ENCODE peak calls at places on chromosomes 6 and 20, in eight cellular contexts. One of them, this sample, is unnamed.

GRCh38 chr6:157317129-157317814 is 6.0 kb downstream of the TMEM242 start:
- DNase-seq in CD8-positive, alpha-beta memory T cell: no peak
- DNase-seq in neural progenitor cell: no peak
- DNase-seq in brain microvascular endothelial cell: peak; percentile 95
- DNase-seq in OCI-LY7: no peak
- DNase-seq in retinal pigment epithelial cell: no peak
- DNase-seq in right cardiac atrium: peak; percentile 82
- DNase-seq in skeletal muscle cell: peak; percentile 64
- DNase-seq in this sample: no peak

GRCh38 chr6:26270121-26270861 is 94.7 kb upstream of the BTN3A2 start:
- DNase-seq in CD8-positive, alpha-beta memory T cell: no peak
- DNase-seq in neural progenitor cell: peak; percentile 60
- DNase-seq in brain microvascular endothelial cell: no peak
- DNase-seq in OCI-LY7: peak; percentile 86
- DNase-seq in retinal pigment epithelial cell: no peak
- DNase-seq in right cardiac atrium: no peak
- DNase-seq in skeletal muscle cell: no peak
- DNase-seq in this sample: no peak

GRCh38 chr20:63860325-63861051 is 810 bp upstream of the ABHD16B start:
- DNase-seq in CD8-positive, alpha-beta memory T cell: no peak
- DNase-seq in neural progenitor cell: no peak
- DNase-seq in brain microvascular endothelial cell: no peak
- DNase-seq in OCI-LY7: no peak
- DNase-seq in retinal pigment epithelial cell: no peak
- DNase-seq in right cardiac atrium: peak; percentile 21
- DNase-seq in skeletal muscle cell: no peak
- DNase-seq in this sample: no peak

GRCh38 chr6:30683980-30684338 is 2.5 kb downstream of the PPP1R18 start:
- DNase-seq in CD8-positive, alpha-beta memory T cell: no peak
- DNase-seq in neural progenitor cell: no peak
- DNase-seq in brain microvascular endothelial cell: no peak
- DNase-seq in OCI-LY7: no peak
- DNase-seq in retinal pigment epithelial cell: no peak
- DNase-seq in right cardiac atrium: no peak
- DNase-seq in skeletal muscle cell: no peak
- DNase-seq in this sample: no peak

GRCh38 chr6:158061709-158062461 is 80.2 kb downstream of the SYNJ2 start:
- DNase-seq in CD8-positive, alpha-beta memory T cell: no peak
- DNase-seq in neural progenitor cell: no peak
- DNase-seq in brain microvascular endothelial cell: peak; percentile 53
- DNase-seq in OCI-LY7: no peak
- DNase-seq in retinal pigment epithelial cell: no peak
- DNase-seq in right cardiac atrium: no peak
- DNase-seq in skeletal muscle cell: no peak
- DNase-seq in this sample: no peak

GRCh38 chr6:451336-451735 is 59.8 kb downstream of the IRF4 start:
- DNase-seq in CD8-positive, alpha-beta memory T cell: no peak
- DNase-seq in neural progenitor cell: no peak
- DNase-seq in brain microvascular endothelial cell: no peak
- DNase-seq in OCI-LY7: no peak
- DNase-seq in retinal pigment epithelial cell: no peak
- DNase-seq in right cardiac atrium: no peak
- DNase-seq in skeletal muscle cell: no peak
- DNase-seq in this sample: no peak

GRCh38 chr6:170162011-170162770 is 128.7 kb downstream of the DLL1 start:
- DNase-seq in CD8-positive, alpha-beta memory T cell: no peak
- DNase-seq in neural progenitor cell: no peak
- DNase-seq in brain microvascular endothelial cell: no peak
- DNase-seq in OCI-LY7: no peak
- DNase-seq in retinal pigment epithelial cell: no peak
- DNase-seq in right cardiac atrium: no peak
- DNase-seq in skeletal muscle cell: no peak
- DNase-seq in this sample: no peak

GRCh38 chr20:4156411-4156810 is 141.1 kb upstream of the RNF24 start:
- DNase-seq in CD8-positive, alpha-beta memory T cell: no peak
- DNase-seq in neural progenitor cell: no peak
- DNase-seq in brain microvascular endothelial cell: no peak
- DNase-seq in OCI-LY7: no peak
- DNase-seq in retinal pigment epithelial cell: no peak
- DNase-seq in right cardiac atrium: no peak
- DNase-seq in skeletal muscle cell: no peak
- DNase-seq in this sample: no peak

GRCh38 chr6:33319939-33320314 is 2.4 kb upstream of the ZBTB22 start:
- DNase-seq in CD8-positive, alpha-beta memory T cell: no peak
- DNase-seq in neural progenitor cell: no peak
- DNase-seq in brain microvascular endothelial cell: no peak
- DNase-seq in OCI-LY7: no peak
- DNase-seq in retinal pigment epithelial cell: no peak
- DNase-seq in right cardiac atrium: no peak
- DNase-seq in skeletal muscle cell: no peak
- DNase-seq in this sample: no peak
- H3K4me3 ChIP-seq in CD8-positive, alpha-beta memory T cell: no peak overlapping the region
- H3K4me3 ChIP-seq in neural progenitor cell: no peak overlapping the region
- H3K4me3 ChIP-seq in brain microvascular endothelial cell: peak overlapping the region; percentile 20
- H3K4me3 ChIP-seq in OCI-LY7: peak overlapping the region; percentile 73
- H3K4me3 ChIP-seq in retinal pigment epithelial cell: no peak overlapping the region
- H3K4me3 ChIP-seq in right cardiac atrium: no peak overlapping the region
- H3K4me3 ChIP-seq in skeletal muscle cell: peak overlapping the region; percentile 24
- H3K4me3 ChIP-seq in this sample: no peak overlapping the region

GRCh38 chr6:165183071-165183470 is 126.3 kb downstream of the C6orf118 start:
- DNase-seq in CD8-positive, alpha-beta memory T cell: no peak
- DNase-seq in neural progenitor cell: no peak
- DNase-seq in brain microvascular endothelial cell: no peak
- DNase-seq in OCI-LY7: no peak
- DNase-seq in retinal pigment epithelial cell: no peak
- DNase-seq in right cardiac atrium: no peak
- DNase-seq in skeletal muscle cell: no peak
- DNase-seq in this sample: no peak

GRCh38 chr6:165186041-165186440 is 123.4 kb downstream of the C6orf118 start:
- DNase-seq in CD8-positive, alpha-beta memory T cell: no peak
- DNase-seq in neural progenitor cell: no peak
- DNase-seq in brain microvascular endothelial cell: no peak
- DNase-seq in OCI-LY7: no peak
- DNase-seq in retinal pigment epithelial cell: no peak
- DNase-seq in right cardiac atrium: no peak
- DNase-seq in skeletal muscle cell: no peak
- DNase-seq in this sample: no peak

GRCh38 chr6:165184192-165184979 is 125.0 kb downstream of the C6orf118 start:
- DNase-seq in CD8-positive, alpha-beta memory T cell: no peak
- DNase-seq in neural progenitor cell: no peak
- DNase-seq in brain microvascular endothelial cell: no peak
- DNase-seq in OCI-LY7: no peak
- DNase-seq in retinal pigment epithelial cell: no peak
- DNase-seq in right cardiac atrium: peak; percentile 71
- DNase-seq in skeletal muscle cell: peak; percentile 49
- DNase-seq in this sample: no peak

GRCh38 chr6:165183496-165184140 is 125.8 kb downstream of the C6orf118 start:
- DNase-seq in CD8-positive, alpha-beta memory T cell: no peak
- DNase-seq in neural progenitor cell: no peak
- DNase-seq in brain microvascular endothelial cell: no peak
- DNase-seq in OCI-LY7: no peak
- DNase-seq in retinal pigment epithelial cell: no peak
- DNase-seq in right cardiac atrium: no peak
- DNase-seq in skeletal muscle cell: no peak
- DNase-seq in this sample: no peak

DNA sequence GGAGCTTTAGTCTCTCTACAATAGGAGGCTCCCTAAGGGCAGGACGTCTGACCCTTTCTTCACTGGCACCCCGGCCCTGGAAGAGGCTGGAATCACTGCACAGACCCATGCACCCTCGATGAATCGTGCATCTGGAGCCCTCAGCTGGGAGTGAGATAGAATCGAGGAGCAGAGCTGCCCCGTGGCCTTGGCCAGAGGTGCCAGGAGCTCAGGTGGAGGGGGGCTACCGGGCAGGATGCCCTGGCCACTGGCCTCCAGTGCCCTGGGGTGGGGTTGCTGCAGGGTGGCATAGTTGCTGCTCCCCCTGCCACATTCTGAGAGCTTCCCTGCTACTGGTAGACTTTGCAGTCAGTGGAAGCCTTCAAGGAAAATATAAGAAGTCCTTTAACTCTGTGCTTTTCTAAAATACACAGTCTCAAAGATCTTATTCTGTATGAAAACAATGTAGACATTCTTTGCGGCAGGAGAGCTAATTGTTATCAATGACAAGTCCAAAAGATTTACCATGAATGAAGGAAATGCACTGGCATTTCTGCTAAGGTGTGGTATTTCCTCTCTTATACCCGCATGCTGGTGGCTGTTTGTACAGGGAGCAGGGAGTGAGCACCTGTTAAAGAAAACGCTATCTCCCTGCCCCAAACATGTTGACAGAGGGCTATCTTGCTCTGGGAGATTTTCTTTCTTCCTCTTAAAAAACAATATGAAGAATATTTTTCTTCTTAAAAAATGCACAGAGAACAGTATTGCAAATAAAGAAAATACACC is 122.8 kb downstream of the C6orf118 start:
- DNase-seq in CD8-positive, alpha-beta memory T cell: no peak
- DNase-seq in neural progenitor cell: no peak
- DNase-seq in brain microvascular endothelial cell: no peak
- DNase-seq in OCI-LY7: no peak
- DNase-seq in retinal pigment epithelial cell: no peak
- DNase-seq in right cardiac atrium: no peak
- DNase-seq in skeletal muscle cell: no peak
- DNase-seq in this sample: no peak
- H3K4me3 ChIP-seq in CD8-positive, alpha-beta memory T cell: no peak overlapping the region
- H3K4me3 ChIP-seq in neural progenitor cell: no peak overlapping the region
- H3K4me3 ChIP-seq in brain microvascular endothelial cell: no peak overlapping the region
- H3K4me3 ChIP-seq in OCI-LY7: no peak overlapping the region
- H3K4me3 ChIP-seq in retinal pigment epithelial cell: no peak overlapping the region
- H3K4me3 ChIP-seq in right cardiac atrium: no peak overlapping the region
- H3K4me3 ChIP-seq in skeletal muscle cell: no peak overlapping the region
- H3K4me3 ChIP-seq in this sample: no peak overlapping the region

GRCh38 chr6:47419621-47420020 is 58.0 kb upstream of the CD2AP start:
- DNase-seq in CD8-positive, alpha-beta memory T cell: no peak
- DNase-seq in neural progenitor cell: no peak
- DNase-seq in brain microvascular endothelial cell: no peak
- DNase-seq in OCI-LY7: no peak
- DNase-seq in retinal pigment epithelial cell: peak; percentile 52
- DNase-seq in right cardiac atrium: no peak
- DNase-seq in skeletal muscle cell: no peak
- DNase-seq in this sample: peak; percentile 82

GRCh38 chr6:47420394-47421371 is 56.9 kb upstream of the CD2AP start:
- DNase-seq in CD8-positive, alpha-beta memory T cell: no peak
- DNase-seq in neural progenitor cell: no peak
- DNase-seq in brain microvascular endothelial cell: peak; percentile 32
- DNase-seq in OCI-LY7: no peak
- DNase-seq in retinal pigment epithelial cell: no peak
- DNase-seq in right cardiac atrium: no peak
- DNase-seq in skeletal muscle cell: no peak
- DNase-seq in this sample: peak; percentile 49

GRCh38 chr6:47414517-47415167 is 62.9 kb upstream of the CD2AP start:
- DNase-seq in CD8-positive, alpha-beta memory T cell: peak; percentile 44
- DNase-seq in neural progenitor cell: no peak
- DNase-seq in brain microvascular endothelial cell: peak; percentile 24
- DNase-seq in OCI-LY7: peak; percentile 60
- DNase-seq in retinal pigment epithelial cell: no peak
- DNase-seq in right cardiac atrium: no peak
- DNase-seq in skeletal muscle cell: no peak
- DNase-seq in this sample: no peak

GRCh38 chr6:47413752-47414516 is 63.7 kb upstream of the CD2AP start:
- DNase-seq in CD8-positive, alpha-beta memory T cell: peak; percentile 53
- DNase-seq in neural progenitor cell: peak; percentile 53
- DNase-seq in brain microvascular endothelial cell: peak; percentile 40
- DNase-seq in OCI-LY7: peak; percentile 82
- DNase-seq in retinal pigment epithelial cell: no peak
- DNase-seq in right cardiac atrium: peak; percentile 11
- DNase-seq in skeletal muscle cell: peak; percentile 25
- DNase-seq in this sample: no peak

DNA sequence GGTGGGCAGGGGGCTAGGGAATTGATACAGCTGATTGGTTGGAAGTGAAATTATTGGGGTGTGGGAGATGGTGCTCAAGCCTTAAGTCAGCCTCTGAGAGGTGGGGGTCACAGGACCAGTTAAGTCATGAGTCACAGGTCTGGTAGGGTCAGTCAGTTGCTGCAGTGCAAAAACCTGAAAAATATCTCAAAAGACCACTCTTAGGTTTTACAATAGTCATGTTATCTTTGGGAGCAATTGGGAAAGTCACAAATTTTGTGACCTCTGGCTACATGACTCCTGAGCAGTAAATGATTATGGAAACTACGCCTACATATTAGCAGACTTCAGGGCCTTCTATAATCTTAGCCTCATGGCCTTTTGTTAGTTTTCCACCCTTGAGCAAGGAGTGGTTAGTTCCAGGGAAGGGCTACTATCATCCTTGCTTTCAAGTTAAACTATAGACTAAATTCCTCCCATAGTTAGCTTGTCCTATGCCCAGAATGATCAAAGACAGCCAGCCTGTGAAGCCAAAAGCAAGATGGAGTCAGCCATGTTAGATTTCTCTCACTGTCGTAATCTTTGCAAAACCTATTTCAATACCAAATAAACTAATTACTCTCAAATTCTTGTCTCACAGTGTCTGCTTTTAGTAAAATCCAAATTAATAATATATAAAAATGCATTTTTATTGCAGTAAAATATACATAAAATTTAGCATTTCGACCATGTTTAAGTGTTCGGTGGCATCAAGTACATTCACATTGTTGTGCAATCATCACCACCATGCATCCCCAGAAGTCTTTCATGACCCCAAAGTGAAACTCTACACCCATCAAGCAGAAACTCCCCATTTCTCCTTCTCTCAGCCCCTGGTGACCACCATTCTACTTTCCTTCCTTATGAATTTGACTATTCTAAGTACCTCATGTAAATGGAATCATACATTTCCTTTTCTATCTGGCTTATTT is 60.9 kb upstream of the CD2AP start:
- DNase-seq in CD8-positive, alpha-beta memory T cell: no peak
- DNase-seq in neural progenitor cell: no peak
- DNase-seq in brain microvascular endothelial cell: no peak
- DNase-seq in OCI-LY7: no peak
- DNase-seq in retinal pigment epithelial cell: no peak
- DNase-seq in right cardiac atrium: no peak
- DNase-seq in skeletal muscle cell: no peak
- DNase-seq in this sample: no peak
- H3K4me3 ChIP-seq in CD8-positive, alpha-beta memory T cell: no peak overlapping the region
- H3K4me3 ChIP-seq in neural progenitor cell: no peak overlapping the region
- H3K4me3 ChIP-seq in brain microvascular endothelial cell: no peak overlapping the region
- H3K4me3 ChIP-seq in OCI-LY7: no peak overlapping the region
- H3K4me3 ChIP-seq in retinal pigment epithelial cell: no peak overlapping the region
- H3K4me3 ChIP-seq in right cardiac atrium: no peak overlapping the region
- H3K4me3 ChIP-seq in skeletal muscle cell: no peak overlapping the region
- H3K4me3 ChIP-seq in this sample: no peak overlapping the region

DNA sequence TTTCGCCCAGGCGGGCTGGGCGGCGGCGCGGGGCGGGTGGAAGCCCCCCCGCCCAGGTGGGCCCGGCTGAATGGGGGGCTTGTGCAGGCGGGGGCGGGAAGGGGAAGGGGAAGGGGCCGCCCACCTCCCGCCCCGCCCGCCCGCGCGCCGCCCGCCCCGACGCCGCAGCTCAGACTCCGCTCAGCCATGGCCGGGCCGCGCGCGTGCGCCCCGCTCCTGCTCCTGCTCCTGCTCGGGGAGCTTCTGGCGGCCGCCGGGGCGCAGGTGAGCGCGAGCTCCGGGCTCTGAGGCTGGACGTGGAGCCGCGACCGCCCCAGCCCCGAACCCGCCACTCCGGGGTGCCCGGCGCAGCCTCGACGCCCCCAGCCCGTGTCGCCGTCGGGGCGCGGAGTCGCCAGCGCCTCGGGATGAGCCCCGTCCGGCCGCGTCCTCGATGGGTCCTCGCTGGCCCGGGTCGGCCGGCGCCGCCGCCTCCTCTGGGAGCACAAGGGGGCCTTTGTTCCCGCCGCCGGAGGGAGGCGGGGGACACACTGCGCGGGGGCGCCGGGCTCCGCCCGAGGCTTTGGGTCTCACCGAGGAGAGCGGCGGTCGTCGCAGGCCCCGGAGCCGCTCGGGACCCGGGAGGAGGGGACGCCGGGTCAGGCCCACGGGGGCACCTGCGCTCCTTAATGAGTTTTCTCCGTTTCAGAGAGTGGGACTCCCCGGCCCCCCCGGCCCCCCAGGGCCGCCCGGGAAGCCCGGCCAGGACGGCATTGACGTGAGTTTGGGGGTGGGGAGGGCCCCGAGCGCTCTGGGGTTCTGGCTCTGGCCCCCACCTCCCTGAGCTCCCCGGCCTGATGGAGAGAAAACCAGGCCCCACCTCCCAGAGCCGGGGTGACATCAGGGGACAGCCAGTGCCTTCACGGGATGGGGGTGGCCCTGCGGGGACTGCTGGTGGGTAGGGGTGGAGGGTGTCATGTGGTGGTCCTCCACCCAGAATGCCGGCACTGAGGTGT is at the start of gene COL9A3:
- DNase-seq in CD8-positive, alpha-beta memory T cell: no peak
- DNase-seq in neural progenitor cell: peak; percentile 86
- DNase-seq in brain microvascular endothelial cell: no peak
- DNase-seq in OCI-LY7: no peak
- DNase-seq in retinal pigment epithelial cell: no peak
- DNase-seq in right cardiac atrium: no peak
- DNase-seq in skeletal muscle cell: no peak
- DNase-seq in this sample: no peak
- H3K4me3 ChIP-seq in CD8-positive, alpha-beta memory T cell: no peak within 1 kb of the TSS
- H3K4me3 ChIP-seq in neural progenitor cell: peak within 1 kb of the TSS; percentile 53
- H3K4me3 ChIP-seq in brain microvascular endothelial cell: no peak within 1 kb of the TSS
- H3K4me3 ChIP-seq in OCI-LY7: no peak within 1 kb of the TSS
- H3K4me3 ChIP-seq in retinal pigment epithelial cell: peak within 1 kb of the TSS; percentile 37
- H3K4me3 ChIP-seq in right cardiac atrium: peak within 1 kb of the TSS; percentile 33
- H3K4me3 ChIP-seq in skeletal muscle cell: peak within 1 kb of the TSS; percentile 37
- H3K4me3 ChIP-seq in this sample: peak within 1 kb of the TSS; percentile 0